ENCODE peak calls at places on chromosome 5, in five cellular contexts. H, Z, T, Y and X are unnamed samples.

GRCh38 chr5:957730-958485 is 50.7 kb upstream of the NKD2 start:
- DNase-seq in H (no peak), T (no peak), Y (no peak), Z (no peak), X (no peak)

GRCh38 chr5:62974623-62975022 is 396.0 kb downstream of the LRRC70 start:
- DNase-seq in Z (no peak), H (no peak), T (no peak), Y (no peak), X (no peak)

GRCh38 chr5:108521841-108522506 is 140.1 kb upstream of the FBXL17 start:
- DNase-seq in Z (no peak), Y (no peak), T (peak; percentile 62), H (no peak), X (no peak)

GRCh38 chr5:117888688-117889087 is 1099.7 kb downstream of the DTWD2 start:
- DNase-seq in Z (no peak), T (no peak), H (no peak), Y (no peak), X (no peak)

GRCh38 chr5:132086277-132086794 is 12.7 kb downstream of the CSF2 start:
- DNase-seq in Y (no peak), Z (no peak), H (peak; percentile 68), T (no peak), X (peak; percentile 87)

GRCh38 chr5:27815061-27815460 is 776.7 kb upstream of the CDH9 start:
- DNase-seq in Y (no peak), T (no peak), H (no peak), Z (no peak), X (no peak)

GRCh38 chr5:86979801-86980510 is 287.7 kb upstream of the RASA1 start:
- DNase-seq in Z (no peak), H (no peak), T (no peak), Y (no peak), X (no peak)

GRCh38 chr5:5080790-5081189 is 59.3 kb upstream of the ADAMTS16 start:
- DNase-seq in Z (no peak), Y (no peak), H (no peak), T (no peak), X (no peak)

GRCh38 chr5:124285071-124285470 is 461.4 kb downstream of the ZNF608 start:
- DNase-seq in Y (no peak), T (no peak), Z (no peak), H (no peak), X (no peak)

GRCh38 chr5:136028782-136029742 is at the start of gene TGFBI:
- DNase-seq in T (peak; percentile 70), Z (no peak), Y (peak; percentile 22), H (peak; percentile 77), X (peak; percentile 91)

GRCh38 chr5:111223790-111224560 is at the start of gene CAMK4:
- DNase-seq in Z (peak; percentile 82), T (peak; percentile 69), Y (peak; percentile 79), H (peak; percentile 55), X (peak; percentile 76)

GRCh38 chr5:6827815-6828214 is 114.6 kb downstream of the TENT4A start:
- DNase-seq in Z (no peak), T (no peak), Y (peak; percentile 20), H (no peak), X (no peak)

GRCh38 chr5:80935811-80936385 is 24.3 kb upstream of the RASGRF2 start:
- DNase-seq in T (no peak), H (no peak), Y (no peak), Z (no peak), X (no peak)

GRCh38 chr5:78009937-78010527 is 233.9 kb upstream of the TBCA start:
- DNase-seq in T (no peak), H (no peak), Z (no peak), Y (no peak), X (no peak)

GRCh38 chr5:9712506-9713285 is 82.5 kb upstream of the TAS2R1 start:
- DNase-seq in Y (no peak), Z (no peak), T (no peak), H (no peak), X (no peak)

GRCh38 chr5:1010641-1011046 is 2.0 kb downstream of the NKD2 start:
- DNase-seq in H (peak; percentile 7), Z (no peak), Y (no peak), T (no peak), X (no peak)

GRCh38 chr5:127029513-127030258 is 672 bp downstream of the MARCHF3 start:
- DNase-seq in T (peak; percentile 64), Y (peak; percentile 20), Z (peak; percentile 72), H (peak; percentile 48), X (peak; percentile 78)

GRCh38 chr5:33336911-33337620 is 103.7 kb upstream of the TARS1 start:
- DNase-seq in H (no peak), T (no peak), Z (no peak), Y (no peak), X (no peak)

GRCh38 chr5:67233075-67233474 is 36.5 kb upstream of the CD180 start:
- DNase-seq in Y (no peak), Z (no peak), T (no peak), H (peak; percentile 56), X (no peak)

GRCh38 chr5:96662725-96663513 is 743 bp downstream of the CAST start:
- DNase-seq in H (peak; percentile 92), T (peak; percentile 65), Y (peak; percentile 74), Z (peak; percentile 94), X (peak; percentile 97)

GRCh38 chr5:40464461-40464860 is 215.3 kb upstream of the PTGER4 start:
- DNase-seq in Z (no peak), H (no peak), Y (no peak), T (no peak), X (no peak)

GRCh38 chr5:135341021-135341666 is 57.9 kb downstream of the MACROH2A1 start:
- DNase-seq in Z (no peak), Y (no peak), H (no peak), T (no peak), X (no peak)

GRCh38 chr5:16616536-16617271 is at the start of gene RETREG1:
- DNase-seq in Z (peak; percentile 90), Y (peak; percentile 86), H (peak; percentile 69), T (peak; percentile 48), X (peak; percentile 88)

GRCh38 chr5:10099548-10099947 is 150.1 kb downstream of the ATPSCKMT start:
- DNase-seq in Y (no peak), T (no peak), H (no peak), Z (no peak), X (no peak)

GRCh38 chr5:109580225-109580624 is 109.5 kb upstream of the MAN2A1 start:
- DNase-seq in T (no peak), Z (no peak), Y (no peak), H (no peak), X (no peak)

GRCh38 chr5:116605310-116606070 is 30.9 kb upstream of the SEMA6A start:
- DNase-seq in Z (no peak), H (no peak), Y (no peak), T (no peak), X (no peak)